ENCODE peak calls at places on chromosome 17, in four cellular contexts. S is PC-3, E is GM23248, M is OCI-LY7. D is an unnamed sample. For H3K36me3, the result is how much of the 10 kb centered on the place peaks cover.

GRCh38 chr17:43372273-43372911 is 26.4 kb upstream of the ARL4D start:
- DNase-seq in S (no peak), E (no peak), M (peak), D (no peak)

GRCh38 chr17:57699751-57700186 is 45.3 kb downstream of the CCDC182 start:
- DNase-seq in S (no peak), E (no peak), M (no peak), D (no peak)

GRCh38 chr17:78432226-78432894 is 53.9 kb downstream of the PGS1 start:
- DNase-seq in S (no peak), E (peak), M (no peak), D (no peak)

GRCh38 chr17:79623786-79624657 is 13.2 kb upstream of the RBFOX3 start:
- DNase-seq in S (no peak), E (no peak), M (no peak), D (no peak)

GRCh38 chr17:18933102-18934058 is 18.6 kb upstream of the SLC5A10 start:
- DNase-seq in S (no peak), E (no peak), M (no peak), D (no peak)

GRCh38 chr17:50033316-50033715 is 22.6 kb upstream of the ITGA3 start:
- DNase-seq in S (no peak), E (peak), M (no peak), D (no peak)

GRCh38 chr17:58343131-58343530 is 8.9 kb downstream of the SUPT4H1 start:
- DNase-seq in S (no peak), E (no peak), M (no peak), D (no peak)

GRCh38 chr17:21689604-21690003 is 2.7 kb upstream of the KCNJ18 start:
- DNase-seq in S (peak), E (peak), M (no peak), D (no peak)

GRCh38 chr17:80246266-80246681 is 14.4 kb upstream of the RNF213 start:
- DNase-seq in S (no peak), E (no peak), M (no peak), D (no peak)

GRCh38 chr17:19341211-19341631 is 21.3 kb downstream of the B9D1 start:
- DNase-seq in S (no peak), E (no peak), M (no peak), D (no peak)

GRCh38 chr17:40551091-40551873 is 14.0 kb downstream of the CCR7 start:
- DNase-seq in S (peak), E (peak), M (no peak), D (no peak)

GRCh38 chr17:78131172-78132085 is 858 bp downstream of the TMC8 start:
- DNase-seq in S (no peak), E (peak), M (peak), D (no peak)

GRCh38 chr17:73340093-73340596 is 28.3 kb upstream of the CDC42EP4 start:
- DNase-seq in S (peak), E (peak), M (no peak), D (no peak)
- H3K27ac ChIP-seq in S (peak), E (peak), M (no peak), D (no peak)

GRCh38 chr17:48792033-48792798 is 24.8 kb downstream of the TTLL6 start:
- DNase-seq in S (peak), E (no peak), M (no peak), D (no peak)

GRCh38 chr17:48787850-48788249 is 29.2 kb downstream of the TTLL6 start:
- DNase-seq in S (no peak), E (no peak), M (no peak), D (no peak)

GRCh38 chr17:48790607-48791127 is 26.4 kb downstream of the TTLL6 start:
- DNase-seq in S (no peak), E (no peak), M (no peak), D (no peak)

GRCh38 chr17:48795444-48796162 is 21.4 kb downstream of the TTLL6 start:
- DNase-seq in S (peak), E (peak), M (no peak), D (no peak)

DNA sequence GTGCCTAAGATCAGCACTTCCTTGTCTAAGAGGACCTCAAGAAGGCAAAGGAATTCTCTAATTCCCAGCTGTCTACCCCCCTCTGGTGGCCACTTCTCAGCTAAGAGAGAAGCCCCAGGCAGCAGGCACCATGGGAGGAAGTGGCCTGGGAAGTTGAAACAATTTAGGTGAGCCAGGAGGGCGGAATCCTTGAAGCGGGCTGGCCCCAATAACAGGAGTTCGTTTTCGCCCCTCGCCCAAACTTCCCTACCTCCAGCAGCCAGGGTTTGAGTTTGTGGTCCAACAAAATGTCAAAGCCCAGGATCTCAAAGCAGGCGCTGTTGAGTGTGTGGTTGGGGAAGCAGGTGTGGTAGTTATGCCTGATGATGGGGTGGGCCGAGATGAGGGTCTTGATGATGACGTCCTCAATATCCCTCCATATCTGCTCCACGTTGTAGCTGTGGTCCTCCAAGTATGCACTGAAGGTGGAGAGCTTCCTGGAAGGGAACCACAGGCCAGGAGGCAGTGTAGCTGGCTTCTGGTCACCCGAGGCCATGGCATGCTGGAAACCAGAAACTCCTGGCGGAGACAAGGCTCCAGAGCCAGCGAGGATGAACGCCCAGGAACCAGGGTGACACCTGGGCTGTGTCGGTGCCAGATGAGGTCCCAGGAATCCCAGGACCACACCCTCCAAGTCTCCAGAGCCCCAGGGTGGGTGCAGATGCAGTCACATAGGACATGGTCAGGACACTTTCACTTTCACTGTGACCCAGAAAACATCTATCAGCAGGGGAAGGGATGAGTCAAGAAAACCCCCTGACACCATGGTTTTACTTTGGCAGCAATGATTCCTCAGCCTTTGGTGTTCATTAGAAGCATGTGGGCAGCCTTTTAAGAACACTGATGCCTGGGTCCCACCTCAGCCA is 25.6 kb downstream of the TTLL6 start:
- DNase-seq in S (peak), E (peak), M (peak), D (peak)
- TF ChIP-seq EZH2phosphoT487 in S (no peak), E (no peak), M (no peak), D (no peak)

GRCh38 chr17:76792348-76792747 is 54.4 kb downstream of the MFSD11 start:
- DNase-seq in S (no peak), E (no peak), M (no peak), D (no peak)

GRCh38 chr17:76791053-76791980 is 53.4 kb downstream of the MFSD11 start:
- DNase-seq in S (peak), E (peak), M (peak), D (no peak)

GRCh38 chr17:76793775-76794174 is 55.9 kb downstream of the MFSD11 start:
- DNase-seq in S (peak), E (peak), M (peak), D (peak)

GRCh38 chr17:76784926-76785325 is 47.0 kb downstream of the MFSD11 start:
- DNase-seq in S (no peak), E (no peak), M (no peak), D (no peak)

GRCh38 chr17:76789235-76789788 is 51.4 kb downstream of the MFSD11 start:
- DNase-seq in S (peak), E (no peak), M (no peak), D (no peak)
- H3K36me3 ChIP-seq in S (under half), E (under half), M (under half), D (under half)

DNA sequence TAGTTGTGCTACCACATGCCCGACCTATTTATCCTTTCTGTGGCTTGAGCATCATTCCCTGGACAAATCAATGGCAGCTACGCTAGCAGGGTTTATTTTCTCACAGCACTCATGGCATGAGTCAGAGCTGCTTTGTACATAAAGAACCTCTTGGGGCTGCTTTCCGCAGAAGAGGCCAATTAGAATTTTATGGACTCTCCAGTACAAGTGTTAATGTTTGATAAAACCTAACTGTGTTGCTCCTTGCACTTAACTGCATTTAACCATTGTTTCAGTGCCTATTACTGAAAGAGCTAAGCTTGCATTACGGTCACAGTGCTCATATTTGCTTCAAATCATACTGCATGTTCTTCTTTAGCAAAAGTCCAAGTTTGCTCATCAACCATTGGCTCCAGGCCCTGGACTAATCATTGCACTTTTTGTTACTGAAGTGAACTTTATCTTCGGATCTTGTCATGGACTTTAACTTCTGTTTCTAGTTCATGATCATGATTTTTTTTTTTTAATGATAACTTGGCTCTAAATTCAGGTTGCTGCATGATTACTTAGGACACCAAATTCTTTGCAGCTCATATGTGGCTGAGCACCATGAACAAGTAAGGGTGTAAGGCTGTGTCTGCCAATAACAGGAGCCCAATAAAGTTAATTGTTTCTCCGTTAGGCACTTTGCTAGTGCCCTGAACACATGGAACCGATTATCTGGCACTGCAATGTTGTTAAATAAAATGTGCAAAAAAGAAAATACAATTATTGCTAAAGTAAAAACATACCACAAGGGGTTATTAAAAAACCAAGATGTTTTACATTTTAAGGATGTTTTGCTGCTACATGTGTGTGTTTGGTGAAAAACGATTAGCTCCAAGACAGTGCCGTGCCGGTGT is 492.2 kb downstream of the KCNJ2 start:
- DNase-seq in S (peak), E (peak), M (no peak), D (no peak)
- H3K27ac ChIP-seq in S (no peak), E (no peak), M (no peak), D (no peak)

GRCh38 chr17:17043668-17044226 is 1.5 kb downstream of the MPRIP start:
- DNase-seq in S (peak), E (peak), M (no peak), D (peak)
- TF ChIP-seq EZH2phosphoT487 in S (no peak), E (no peak), M (no peak), D (no peak)

GRCh38 chr17:16037636-16038035 is 38.0 kb downstream of the TTC19 start:
- DNase-seq in S (no peak), E (peak), M (no peak), D (no peak)
- H3K36me3 ChIP-seq in S (half or more), E (under half), M (half or more), D (under half)

GRCh38 chr17:2687074-2687418 is 24.5 kb downstream of the CLUH start:
- DNase-seq in S (no peak), E (no peak), M (no peak), D (no peak)
- H3K27ac ChIP-seq in S (no peak), E (peak), M (no peak), D (peak)

GRCh38 chr17:37826497-37827115 is 81.7 kb upstream of the HNF1B start:
- DNase-seq in S (no peak), E (no peak), M (peak), D (no peak)

GRCh38 chr17:37827905-37828304 is 83.0 kb upstream of the HNF1B start:
- DNase-seq in S (no peak), E (no peak), M (no peak), D (no peak)

GRCh38 chr17:37829446-37830142 is 84.7 kb upstream of the HNF1B start:
- DNase-seq in S (no peak), E (no peak), M (peak), D (no peak)

GRCh38 chr17:37830151-37830993 is 85.5 kb upstream of the HNF1B start:
- DNase-seq in S (no peak), E (no peak), M (peak), D (no peak)

DNA sequence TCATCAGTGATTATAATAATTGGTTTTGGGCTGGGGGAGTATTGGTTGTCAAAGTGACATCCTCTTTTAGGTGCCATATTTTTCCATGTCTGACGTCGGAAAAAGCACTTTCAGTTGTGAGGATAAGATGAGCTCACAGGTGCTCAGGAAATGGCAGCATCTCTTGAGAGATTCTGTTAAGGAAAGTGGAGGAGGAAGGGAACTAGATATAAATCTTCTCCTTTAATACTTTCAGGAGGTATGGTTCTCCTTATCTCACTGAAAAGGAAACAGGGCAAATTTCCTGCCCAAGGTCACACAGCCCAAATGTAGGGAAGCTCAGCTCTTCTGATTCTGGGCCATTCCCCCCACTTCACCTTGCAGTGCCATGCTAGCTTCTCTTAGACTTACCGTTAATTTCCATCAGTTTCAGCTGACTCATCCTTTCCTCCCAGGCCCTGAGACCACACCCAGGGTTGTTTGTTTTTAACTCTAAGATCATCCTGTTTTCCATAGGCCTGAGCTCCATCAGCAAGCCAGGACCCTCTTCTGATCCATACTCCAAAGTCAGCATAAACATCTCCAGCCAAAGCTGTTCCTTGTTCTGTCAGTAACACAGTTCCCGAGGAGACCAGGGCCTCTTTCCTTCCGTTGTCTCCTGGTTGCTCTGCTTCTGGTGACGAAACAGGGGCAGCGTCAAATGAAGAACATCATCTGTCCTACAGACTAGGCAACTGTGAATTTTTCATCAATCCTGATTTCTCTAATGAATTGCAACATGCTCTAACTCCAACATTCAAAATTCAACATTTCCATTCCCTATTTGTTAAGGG is 83.7 kb upstream of the HNF1B start:
- DNase-seq in S (peak), E (peak), M (no peak), D (no peak)
- TF ChIP-seq EZH2phosphoT487 in S (no peak), E (no peak), M (no peak), D (no peak)

DNA sequence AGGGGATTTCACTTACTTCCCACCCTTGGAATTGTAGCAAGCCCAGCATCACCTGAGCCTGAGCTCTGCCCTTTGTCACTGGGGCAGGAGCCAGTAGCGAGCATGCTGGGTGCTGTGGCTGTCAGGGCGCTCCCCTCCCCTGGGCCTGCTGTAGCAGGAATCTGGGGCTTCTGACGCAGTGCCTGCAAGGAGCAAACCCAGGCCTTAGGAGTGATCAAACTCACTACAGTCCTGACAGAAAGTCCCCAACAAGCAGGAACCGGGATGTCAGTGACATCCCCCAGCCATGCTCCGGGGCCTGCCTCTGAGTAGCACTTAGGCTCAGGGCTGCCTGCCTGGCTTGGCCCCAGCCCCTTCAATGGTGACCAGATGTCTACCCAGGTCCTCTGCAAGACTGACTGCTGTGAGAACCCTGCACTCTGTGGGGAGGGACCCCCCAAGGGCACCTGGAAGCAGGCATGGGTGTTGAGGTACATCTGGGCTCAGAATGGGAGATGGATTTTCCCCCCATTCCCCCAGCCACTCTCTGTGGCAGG is 23.5 kb downstream of the PLD6 start:
- DNase-seq in S (no peak), E (no peak), M (no peak), D (no peak)
- H3K36me3 ChIP-seq in S (half or more), E (half or more), M (under half), D (under half)

D was measured in GM23338.